ENCODE peak calls at places on chromosome 1, in four cellular contexts. One of them, this sample, is unnamed. For H4K20me1, the result is how much of the 10 kb centered on the place peaks cover.

GRCh38 chr1:209808059-209808494 is 2.1 kb upstream of the IRF6 start:
- DNase-seq in astrocyte: peak
- DNase-seq in mammary epithelial cell: peak
- DNase-seq in GM23338: no peak
- DNase-seq in this sample: peak

GRCh38 chr1:222095606-222096475 is 354.0 kb upstream of the DUSP10 start:
- DNase-seq in mammary epithelial cell: no peak
- DNase-seq in GM23338: peak
- DNase-seq in astrocyte: no peak
- DNase-seq in this sample: peak

GRCh38 chr1:8082945-8083344 is 56.8 kb upstream of the ERRFI1 start:
- DNase-seq in GM23338: no peak
- DNase-seq in mammary epithelial cell: no peak
- DNase-seq in astrocyte: peak
- DNase-seq in this sample: no peak

GRCh38 chr1:194616835-194617234 is 1430.4 kb upstream of the B3GALT2 start:
- DNase-seq in GM23338: no peak
- DNase-seq in mammary epithelial cell: no peak
- DNase-seq in astrocyte: no peak
- DNase-seq in this sample: no peak

GRCh38 chr1:231359113-231359512 is 21.0 kb downstream of the SPRTN start:
- DNase-seq in GM23338: no peak
- DNase-seq in mammary epithelial cell: peak
- DNase-seq in astrocyte: peak
- DNase-seq in this sample: no peak

GRCh38 chr1:119080586-119080985 is 59.9 kb downstream of the WARS2 start:
- DNase-seq in mammary epithelial cell: peak
- DNase-seq in astrocyte: peak
- DNase-seq in GM23338: peak
- DNase-seq in this sample: no peak

GRCh38 chr1:34037109-34037508 is 127.9 kb downstream of the CSMD2 start:
- DNase-seq in GM23338: peak
- DNase-seq in mammary epithelial cell: no peak
- DNase-seq in astrocyte: no peak
- DNase-seq in this sample: no peak

GRCh38 chr1:246875041-246876026 is 56.4 kb downstream of the AHCTF1 start:
- DNase-seq in GM23338: no peak
- DNase-seq in astrocyte: peak
- DNase-seq in mammary epithelial cell: peak
- DNase-seq in this sample: no peak

GRCh38 chr1:147722114-147722513 is 38.3 kb downstream of the GJA5 start:
- DNase-seq in mammary epithelial cell: no peak
- DNase-seq in astrocyte: no peak
- DNase-seq in GM23338: peak
- DNase-seq in this sample: no peak

GRCh38 chr1:201220388-201220715 is 29.7 kb downstream of the IGFN1 start:
- DNase-seq in astrocyte: no peak
- DNase-seq in GM23338: no peak
- DNase-seq in mammary epithelial cell: no peak
- DNase-seq in this sample: no peak

GRCh38 chr1:210726621-210727020 is 397.9 kb downstream of the HHAT start:
- DNase-seq in astrocyte: peak
- DNase-seq in GM23338: peak
- DNase-seq in mammary epithelial cell: peak
- DNase-seq in this sample: no peak

GRCh38 chr1:17184161-17184665 is 20.7 kb upstream of the PADI1 start:
- DNase-seq in astrocyte: no peak
- DNase-seq in mammary epithelial cell: no peak
- DNase-seq in GM23338: no peak
- DNase-seq in this sample: no peak

GRCh38 chr1:30411206-30411605 is 312.2 kb downstream of the MATN1 start:
- DNase-seq in astrocyte: no peak
- DNase-seq in GM23338: no peak
- DNase-seq in mammary epithelial cell: no peak
- DNase-seq in this sample: no peak

GRCh38 chr1:29998686-29999085 is 724.7 kb downstream of the MATN1 start:
- DNase-seq in mammary epithelial cell: no peak
- DNase-seq in GM23338: no peak
- DNase-seq in astrocyte: no peak
- DNase-seq in this sample: no peak

GRCh38 chr1:104291156-104291555 is 541.5 kb downstream of the AMY1C start:
- DNase-seq in mammary epithelial cell: no peak
- DNase-seq in astrocyte: no peak
- DNase-seq in GM23338: peak
- DNase-seq in this sample: no peak

DNA sequence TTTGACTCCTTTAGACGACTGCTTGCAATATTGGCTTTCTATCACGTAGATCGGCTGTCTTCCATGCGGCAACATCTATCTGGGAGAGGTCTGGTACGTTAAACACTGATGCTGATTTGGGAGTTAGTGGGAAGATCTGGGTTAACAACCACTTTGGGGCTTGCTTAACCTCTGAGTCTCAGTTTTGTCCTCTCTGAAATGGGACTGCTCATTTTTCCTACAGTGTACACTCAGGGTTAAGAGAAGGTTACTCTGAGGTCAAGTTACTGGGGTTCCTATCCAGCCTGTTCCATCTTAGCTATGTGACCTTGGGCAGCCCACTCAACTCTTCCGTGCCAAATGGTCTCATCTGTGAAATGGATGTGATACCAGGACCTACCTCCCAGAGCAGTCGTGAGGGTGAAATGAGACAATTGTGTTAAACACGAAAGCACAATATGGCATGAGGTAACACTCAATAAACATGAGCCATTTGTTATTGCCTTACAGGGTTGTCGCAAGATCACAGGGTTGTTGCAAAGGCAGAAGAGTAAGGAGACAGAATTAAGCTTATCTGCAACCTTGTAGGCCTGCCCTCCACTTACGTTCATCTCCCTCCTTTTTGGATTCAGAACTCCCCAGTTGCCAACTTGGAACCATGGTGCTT is 5.6 kb downstream of the ABCA4 start:
- DNase-seq in GM23338: no peak
- DNase-seq in mammary epithelial cell: no peak
- DNase-seq in astrocyte: no peak
- DNase-seq in this sample: no peak
- TF ChIP-seq EZH2 in GM23338: no peak
- TF ChIP-seq EZH2 in mammary epithelial cell: no peak
- TF ChIP-seq EZH2 in astrocyte: no peak
- TF ChIP-seq EZH2 in this sample: no peak

DNA sequence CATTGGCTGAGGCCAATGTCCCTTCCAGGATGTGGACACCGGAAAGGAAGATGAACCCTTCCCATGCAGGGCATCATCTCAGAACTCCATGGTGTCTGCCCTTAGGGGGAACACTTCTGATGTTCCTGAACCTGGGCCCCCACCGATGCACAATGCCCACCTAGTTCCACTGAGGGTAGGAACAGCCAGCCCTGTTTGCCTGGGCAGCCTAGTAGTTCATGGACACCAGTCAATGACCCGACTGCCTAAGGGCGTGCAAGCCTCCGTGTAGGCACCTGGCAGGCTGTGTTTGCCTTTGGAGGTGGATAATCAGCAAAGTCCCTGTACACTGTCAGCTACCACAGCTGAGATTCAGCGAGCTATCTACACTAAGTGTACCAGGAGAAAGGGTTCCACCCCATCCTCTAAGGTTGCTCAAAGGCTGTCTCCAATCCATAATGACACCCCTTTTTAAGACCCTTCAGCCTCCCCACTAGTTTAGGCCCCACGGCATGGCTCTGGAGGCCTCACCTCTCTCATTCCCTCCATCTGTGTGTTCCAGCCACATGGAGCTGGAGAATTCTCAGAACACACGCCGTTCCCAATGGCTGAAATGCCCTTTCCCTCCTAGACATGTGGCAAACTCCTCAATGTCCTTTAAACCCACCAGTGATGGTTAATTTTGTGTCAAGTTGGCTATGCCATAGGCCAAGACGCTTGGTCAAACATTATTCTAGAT is 124.8 kb upstream of the EDN2 start:
- DNase-seq in mammary epithelial cell: no peak
- DNase-seq in GM23338: no peak
- DNase-seq in astrocyte: no peak
- DNase-seq in this sample: no peak
- H4K20me1 ChIP-seq in mammary epithelial cell: under half
- H4K20me1 ChIP-seq in GM23338: under half
- H4K20me1 ChIP-seq in astrocyte: under half
- H4K20me1 ChIP-seq in this sample: under half

DNA sequence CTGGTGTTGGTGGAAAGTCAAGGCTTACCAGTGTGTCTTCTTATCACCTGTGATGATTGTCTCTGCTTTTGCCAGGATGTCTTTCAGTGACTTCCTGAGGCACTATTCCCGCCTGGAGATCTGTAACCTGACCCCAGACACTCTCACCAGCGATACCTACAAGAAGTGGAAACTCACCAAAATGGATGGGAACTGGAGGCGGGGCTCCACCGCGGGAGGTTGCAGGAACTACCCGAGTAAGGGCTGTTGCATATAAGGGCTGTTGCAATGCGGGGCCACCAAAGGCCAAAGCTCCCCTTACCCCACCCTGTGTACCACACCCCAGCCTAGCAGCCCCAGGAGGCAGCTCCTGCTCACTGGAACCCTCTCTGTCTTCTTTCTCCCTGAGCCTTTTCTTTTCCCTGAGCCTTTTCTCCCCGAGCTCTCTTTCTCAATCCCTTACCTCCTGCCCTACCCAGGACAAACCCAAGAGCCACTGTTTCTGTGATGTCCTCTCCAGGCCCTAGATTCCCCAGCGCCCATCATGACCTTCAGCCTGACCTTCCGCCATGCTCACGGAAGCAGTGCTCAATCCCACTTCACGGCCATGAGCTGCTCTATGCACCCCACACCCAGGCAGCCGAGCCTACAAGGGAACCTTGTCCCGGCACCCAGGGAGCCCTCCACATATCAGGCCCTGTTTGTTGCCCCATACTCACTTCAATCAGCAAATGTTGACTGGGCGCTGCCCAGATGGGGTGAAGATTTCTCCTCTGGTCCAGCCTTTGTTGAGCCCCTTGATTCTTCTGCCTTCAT is 40.6 kb downstream of the CAPN2 start:
- DNase-seq in mammary epithelial cell: no peak
- DNase-seq in GM23338: peak
- DNase-seq in astrocyte: no peak
- DNase-seq in this sample: no peak
- H2AFZ ChIP-seq in mammary epithelial cell: no peak
- H2AFZ ChIP-seq in GM23338: no peak
- H2AFZ ChIP-seq in astrocyte: no peak
- H2AFZ ChIP-seq in this sample: no peak

DNA sequence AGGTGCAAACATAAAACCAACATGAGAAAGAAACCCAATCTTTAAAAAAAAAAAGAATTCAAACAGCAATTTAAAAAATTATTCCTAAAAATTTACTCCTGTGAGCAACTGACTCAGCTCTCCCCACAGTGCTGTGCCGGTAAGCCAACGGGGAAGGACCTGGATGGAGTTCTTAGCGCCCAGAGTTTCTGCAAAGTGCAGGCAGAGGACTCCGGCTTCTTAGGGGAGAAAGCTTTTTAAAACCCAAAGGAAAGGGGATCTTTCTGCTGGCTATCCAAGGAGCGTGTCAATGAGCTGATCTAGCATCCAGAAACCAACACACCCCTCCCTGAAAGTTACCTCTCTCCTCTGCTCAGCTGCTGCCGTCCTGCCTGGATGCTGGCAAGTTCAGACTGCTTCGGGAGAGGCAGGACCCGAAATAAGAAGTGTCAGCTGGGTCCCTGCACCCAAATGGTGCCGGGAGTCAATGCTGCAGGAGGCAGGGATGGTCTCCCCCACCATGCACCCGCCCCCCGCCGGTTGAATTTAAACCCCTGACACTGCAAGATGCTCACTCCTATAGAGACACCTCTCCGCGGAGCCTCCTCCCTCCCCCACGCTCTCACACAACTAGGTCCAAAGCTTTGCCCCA is 32.2 kb upstream of the H6PD start:
- DNase-seq in astrocyte: no peak
- DNase-seq in GM23338: no peak
- DNase-seq in mammary epithelial cell: no peak
- DNase-seq in this sample: no peak
- TF ChIP-seq EZH2 in astrocyte: no peak
- TF ChIP-seq EZH2 in GM23338: no peak
- TF ChIP-seq EZH2 in mammary epithelial cell: no peak
- TF ChIP-seq EZH2 in this sample: no peak

DNA sequence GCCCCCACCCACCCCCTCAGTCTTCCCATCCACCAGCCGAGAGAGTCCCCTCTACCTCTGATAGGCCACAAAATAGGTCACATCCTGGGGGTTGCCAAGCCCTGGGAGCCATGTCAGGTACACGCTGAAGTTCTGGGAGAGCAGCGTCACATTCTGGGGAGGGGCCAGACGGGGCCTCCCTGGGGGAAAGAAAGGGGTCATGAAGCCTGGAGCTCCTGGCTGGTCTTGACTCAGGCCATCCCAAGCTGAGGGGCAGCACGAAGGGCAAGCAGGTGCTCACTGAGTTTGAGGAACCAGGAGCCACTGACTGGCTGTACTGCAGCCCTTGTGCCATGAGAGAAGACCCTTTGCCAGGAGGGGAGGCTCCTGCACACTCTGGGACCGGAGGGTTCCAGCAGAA is 6.4 kb downstream of the IFNLR1 start:
- DNase-seq in astrocyte: no peak
- DNase-seq in GM23338: no peak
- DNase-seq in mammary epithelial cell: no peak
- DNase-seq in this sample: no peak
- H4K20me1 ChIP-seq in astrocyte: under half
- H4K20me1 ChIP-seq in GM23338: under half
- H4K20me1 ChIP-seq in mammary epithelial cell: under half
- H4K20me1 ChIP-seq in this sample: under half

GRCh38 chr1:59733443-59734141 is 81.2 kb upstream of the HOOK1 start:
- DNase-seq in astrocyte: no peak
- DNase-seq in GM23338: no peak
- DNase-seq in mammary epithelial cell: no peak
- DNase-seq in this sample: no peak
- H2AFZ ChIP-seq in astrocyte: no peak
- H2AFZ ChIP-seq in GM23338: no peak
- H2AFZ ChIP-seq in mammary epithelial cell: no peak
- H2AFZ ChIP-seq in this sample: no peak

This sample was measured in endothelial cell of umbilical vein.